ENCODE peak calls at places on chromosome 14, in six cellular contexts. A is A172; V is Kasumi-1; L is NCI-H524; N is aorta; J is CD4-positive, alpha-beta memory T cell. G is an unnamed sample.
A peak's percentile ranks its signal among the peaks of the same experiment; 100 is the strongest.

GRCh38 chr14:22660654-22661053 is 16.5 kb upstream of the OR6J1 start:
- DNase-seq in A (no peak), V (no peak), L (no peak), N (no peak), J (no peak), G (no peak)

GRCh38 chr14:89243765-89244164 is 173.3 kb downstream of the FOXN3 start:
- DNase-seq in A (no peak), V (no peak), L (no peak), N (no peak), J (no peak), G (no peak)

GRCh38 chr14:73753887-73754880 is 40.0 kb upstream of the PNMA1 start:
- DNase-seq in A (no peak), V (peak; percentile 81), L (no peak), N (peak; percentile 79), J (peak; percentile 69), G (peak; percentile 62)

GRCh38 chr14:94173885-94174621 is at the start of gene PPP4R4:
- DNase-seq in A (peak; percentile 49), V (peak; percentile 73), L (peak; percentile 97), N (peak; percentile 90), J (peak; percentile 93), G (peak; percentile 63)

GRCh38 chr14:65423986-65424385 is 11.5 kb downstream of the FUT8 start:
- DNase-seq in A (no peak), V (no peak), L (no peak), N (no peak), J (no peak), G (no peak)

GRCh38 chr14:68816943-68817430 is 24.1 kb upstream of the ZFP36L1 start:
- DNase-seq in A (no peak), V (no peak), L (no peak), N (no peak), J (no peak), G (no peak)

GRCh38 chr14:102088012-102088792 is 1.4 kb upstream of the HSP90AA1 start:
- DNase-seq in A (no peak), V (peak; percentile 91), L (no peak), N (peak; percentile 83), J (peak; percentile 60), G (peak; percentile 35)

GRCh38 chr14:102922490-102923200 is at the start of gene AMN:
- DNase-seq in A (no peak), V (no peak), L (no peak), N (peak; percentile 42), J (no peak), G (no peak)

G was measured in amniotic epithelial cell.